ENCODE peak calls at places on chromosomes 3 and 15, in five cellular contexts. L is HepG2, H is K562, S is A549, E is IMR-90. X is an unnamed sample.

GRCh38 chr3:95197661-95198060 is 1134.8 kb downstream of the NSUN3 start:
- DNase-seq in L (no peak), H (no peak), S (no peak), E (no peak), X (no peak)

GRCh38 chr3:66297917-66298316 is 77.1 kb downstream of the SLC25A26 start:
- DNase-seq in L (no peak), H (no peak), S (no peak), E (peak), X (no peak)

GRCh38 chr15:47184405-47185221 is 532.7 kb upstream of the SEMA6D start:
- DNase-seq in L (no peak), H (no peak), S (no peak), E (peak), X (no peak)

GRCh38 chr3:128006471-128007424 is 45.5 kb upstream of the SEC61A1 start:
- DNase-seq in L (no peak), H (no peak), S (no peak), E (no peak), X (no peak)

GRCh38 chr3:131283862-131284261 is 97.7 kb upstream of the NUDT16 start:
- DNase-seq in L (no peak), H (no peak), S (no peak), E (no peak), X (no peak)

GRCh38 chr3:149968216-149968615 is 2.5 kb downstream of the PFN2 start:
- DNase-seq in L (no peak), H (no peak), S (peak), E (peak), X (no peak)

GRCh38 chr3:110174908-110175307 is 837.6 kb upstream of the DPPA4 start:
- DNase-seq in L (no peak), H (no peak), S (no peak), E (peak), X (no peak)

GRCh38 chr3:126578702-126579101 is 20.0 kb upstream of the C3orf22 start:
- DNase-seq in L (no peak), H (no peak), S (no peak), E (no peak), X (no peak)

GRCh38 chr3:64329037-64329436 is 103.8 kb upstream of the PRICKLE2 start:
- DNase-seq in L (no peak), H (no peak), S (peak), E (no peak), X (no peak)

GRCh38 chr3:88816445-88816844 is 291.0 kb upstream of the EPHA3 start:
- DNase-seq in L (no peak), H (no peak), S (no peak), E (no peak), X (no peak)

GRCh38 chr15:86001200-86001599 is 78.5 kb upstream of the AGBL1 start:
- DNase-seq in L (no peak), H (no peak), S (no peak), E (no peak), X (no peak)

GRCh38 chr3:160169139-160169830 is 55.9 kb upstream of the C3orf80 start:
- DNase-seq in L (no peak), H (no peak), S (peak), E (peak), X (no peak)

GRCh38 chr3:98994128-98994762 is 92.8 kb upstream of the DCBLD2 start:
- DNase-seq in L (peak), H (no peak), S (peak), E (peak), X (no peak)

GRCh38 chr15:96334705-96335428 is 4.4 kb downstream of the NR2F2 start:
- DNase-seq in L (no peak), H (no peak), S (no peak), E (no peak), X (no peak)

GRCh38 chr15:24848050-24848449 is 106.7 kb upstream of the SNRPN start:
- DNase-seq in L (no peak), H (no peak), S (peak), E (peak), X (no peak)

GRCh38 chr3:13149331-13150203 is 76.3 kb upstream of the IQSEC1 start:
- DNase-seq in L (no peak), H (no peak), S (no peak), E (no peak), X (no peak)

GRCh38 chr15:67474405-67475080 is 46.4 kb upstream of the C15orf61 start:
- DNase-seq in L (no peak), H (no peak), S (no peak), E (no peak), X (no peak)

GRCh38 chr3:122514123-122515019 is at the start of gene KPNA1:
- DNase-seq in L (peak), H (peak), S (peak), E (peak), X (peak)

GRCh38 chr3:101685870-101686307 is 629 bp downstream of the RPL24 start:
- DNase-seq in L (peak), H (no peak), S (no peak), E (no peak), X (no peak)

GRCh38 chr3:15326037-15326436 is 6.3 kb downstream of the SH3BP5 start:
- DNase-seq in L (no peak), H (no peak), S (no peak), E (no peak), X (no peak)

GRCh38 chr3:12175844-12176453 is 17.2 kb upstream of the TIMP4 start:
- DNase-seq in L (peak), H (peak), S (peak), E (peak), X (peak)

GRCh38 chr15:74908635-74909034 is 2.0 kb upstream of the FAM219B start:
- DNase-seq in L (no peak), H (no peak), S (no peak), E (no peak), X (no peak)

GRCh38 chr3:25567390-25567789 is 97.3 kb downstream of the TOP2B start:
- DNase-seq in L (no peak), H (no peak), S (no peak), E (no peak), X (no peak)

DNA sequence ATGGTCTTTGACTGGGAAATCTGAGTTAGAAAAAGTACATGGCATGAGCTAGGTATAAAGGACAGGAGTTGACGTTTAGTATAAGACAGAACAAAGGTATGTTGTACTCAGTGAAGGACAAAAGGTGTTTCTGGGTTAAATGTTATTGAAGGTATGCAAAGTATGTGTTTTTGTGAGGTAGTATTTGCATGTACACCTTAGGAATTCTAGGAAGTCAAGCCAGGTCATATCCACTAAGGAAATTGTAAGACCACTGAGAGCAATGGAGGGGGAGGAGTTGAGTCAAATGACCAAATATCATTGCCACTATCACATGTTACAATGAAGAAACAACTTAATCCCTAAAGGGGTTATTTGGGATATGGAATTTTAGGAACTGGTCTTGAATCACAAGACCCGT is 24.4 kb upstream of the TGFBR2 start:
- DNase-seq in L (peak), H (no peak), S (no peak), E (no peak), X (no peak)
- TF ChIP-seq MAFK in L (no peak), H (no peak), S (no peak), E (no peak), X (no peak)

GRCh38 chr15:38005949-38006800 is 71.7 kb downstream of the TMCO5A start:
- DNase-seq in L (no peak), H (no peak), S (no peak), E (peak), X (no peak)

GRCh38 chr15:38004218-38004848 is 69.9 kb downstream of the TMCO5A start:
- DNase-seq in L (no peak), H (no peak), S (no peak), E (no peak), X (no peak)

GRCh38 chr15:38002883-38003477 is 68.5 kb downstream of the TMCO5A start:
- DNase-seq in L (peak), H (no peak), S (peak), E (peak), X (peak)
- TF ChIP-seq MAFK in L (no peak), H (no peak), S (no peak), E (no peak), X (no peak)

DNA sequence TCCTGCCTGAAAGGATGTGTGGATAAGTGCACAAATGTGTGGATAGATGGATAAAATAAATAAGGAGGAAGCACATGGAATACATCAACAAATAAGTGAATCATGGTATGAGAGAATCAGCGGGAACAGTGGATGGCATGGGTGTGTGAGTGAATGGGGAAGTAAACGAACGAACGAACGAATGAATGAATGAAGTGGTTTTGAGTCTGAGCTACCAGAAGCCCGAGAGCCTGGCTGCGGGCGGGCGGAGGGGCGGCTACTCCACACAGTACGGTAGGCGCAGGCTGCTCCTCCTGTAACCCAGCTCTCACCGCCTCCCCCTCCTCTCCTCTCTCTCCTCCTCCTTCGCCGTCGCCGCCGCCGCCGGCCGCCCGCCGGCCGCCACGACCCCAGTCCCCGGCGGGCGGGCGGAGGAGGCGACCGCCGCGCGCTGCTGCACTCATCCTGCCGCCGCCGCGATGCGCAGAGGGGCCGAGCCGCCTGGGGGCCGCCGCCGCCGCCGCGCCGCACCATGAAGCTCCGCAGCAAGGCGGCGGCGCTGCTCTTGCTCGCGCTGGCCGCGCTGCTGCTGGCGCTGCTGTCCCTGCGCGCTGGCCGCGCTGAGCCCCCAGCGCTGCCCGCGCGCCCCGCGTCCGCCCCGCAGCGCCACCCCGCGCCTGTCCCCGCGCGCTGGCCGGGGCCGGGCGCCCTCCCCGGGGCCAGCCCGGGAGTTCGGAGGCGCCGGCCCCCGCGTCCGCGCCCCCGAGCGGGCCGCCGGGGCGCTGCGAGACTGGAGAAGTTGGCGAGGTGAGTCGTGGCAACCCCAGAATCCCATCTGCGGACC is at the start of gene GXYLT2:
- DNase-seq in L (peak), H (peak), S (peak), E (peak), X (peak)
- TF ChIP-seq MAFK in L (no peak), H (peak), S (no peak), E (no peak), X (peak)

DNA sequence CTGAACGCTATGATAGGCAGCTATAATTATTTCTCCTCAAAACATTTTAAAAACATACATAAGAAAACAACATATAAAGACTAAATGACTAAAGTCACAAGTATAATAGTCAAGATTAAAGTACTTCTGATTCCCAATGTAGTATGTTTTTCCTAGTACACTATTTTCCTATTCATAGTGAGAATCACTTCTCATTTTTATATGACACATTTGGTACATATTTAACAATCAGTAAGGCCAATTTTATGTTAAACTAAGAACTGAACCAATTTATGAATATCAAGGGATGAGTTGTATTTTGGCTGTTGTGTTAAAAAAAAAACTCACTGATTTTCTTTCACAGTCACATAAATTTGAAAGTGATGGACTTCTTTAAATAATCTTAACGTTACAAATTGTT is 79.7 kb downstream of the DENND4A start:
- DNase-seq in L (no peak), H (no peak), S (no peak), E (no peak), X (no peak)
- TF ChIP-seq MAFK in L (no peak), H (no peak), S (no peak), E (no peak), X (no peak)

DNA sequence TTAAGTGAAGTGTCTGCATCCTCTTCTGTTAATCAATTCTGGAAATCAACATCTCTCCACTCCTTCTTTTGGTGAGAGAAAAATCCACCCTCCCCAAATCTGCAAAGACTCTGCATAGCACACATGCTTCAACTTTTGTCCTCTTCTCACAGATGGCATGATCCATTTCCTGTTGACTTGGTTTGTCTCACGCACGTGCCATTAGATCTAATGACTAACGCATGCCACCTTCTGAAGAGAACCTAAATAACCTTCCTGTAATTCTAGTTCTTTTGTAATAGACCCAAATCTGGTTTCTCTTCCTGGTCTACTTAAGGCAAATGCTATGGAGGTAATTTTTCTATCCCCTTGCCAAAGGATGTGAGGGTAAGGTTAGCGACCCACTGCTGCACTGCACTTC is 51.0 kb upstream of the ATOSA start:
- DNase-seq in L (no peak), H (no peak), S (peak), E (peak), X (no peak)
- TF ChIP-seq MAFK in L (no peak), H (no peak), S (no peak), E (no peak), X (no peak)

DNA sequence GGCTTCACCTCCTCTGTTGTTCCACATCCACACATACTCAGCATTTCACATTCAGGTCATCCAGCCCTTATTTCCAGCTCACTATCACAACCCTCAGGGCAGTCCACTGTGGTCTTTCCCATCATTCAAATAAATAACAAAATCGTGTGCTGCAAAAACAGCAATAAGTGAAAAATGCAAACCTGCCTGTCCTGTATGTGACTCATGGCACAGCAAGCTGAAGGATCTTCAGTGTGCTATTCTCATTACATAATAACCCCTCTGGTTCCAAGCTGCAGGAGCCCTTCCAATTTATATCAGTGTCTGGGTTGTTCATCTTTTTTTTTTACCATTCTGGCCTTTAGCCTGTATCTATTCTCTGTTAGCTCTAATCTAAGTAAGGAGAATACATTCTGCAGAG is 185.3 kb upstream of the UBE2E2 start:
- DNase-seq in L (no peak), H (no peak), S (no peak), E (peak), X (no peak)
- TF ChIP-seq MAFK in L (no peak), H (no peak), S (no peak), E (no peak), X (no peak)

X was measured in H1.